ENCODE peak calls at places on chromosomes 6 and 20, in eight cellular contexts. R is cardiac muscle cell, M is fibroblast of mammary gland, Z is AG09309, A is PC-9, F is nephron progenitor cell, X is natural killer cell, I is BJ. O is an unnamed sample.

GRCh38 chr6:33212857-33213165 is 4.5 kb downstream of the RING1 start:
- DNase-seq in R (no peak), M (no peak), Z (no peak), A (no peak), F (no peak), X (no peak), I (no peak), O (no peak)

GRCh38 chr6:118500130-118501015 is 47.7 kb upstream of the PLN start:
- DNase-seq in R (no peak), M (no peak), Z (no peak), A (no peak), F (no peak), X (no peak), I (no peak), O (no peak)

GRCh38 chr6:168302534-168302933 is 17.0 kb downstream of the DACT2 start:
- DNase-seq in R (no peak), M (no peak), Z (no peak), A (no peak), F (no peak), X (no peak), I (no peak), O (no peak)

GRCh38 chr6:113819169-113819830 is 37.8 kb upstream of the MARCKS start:
- DNase-seq in R (no peak), M (no peak), Z (no peak), A (peak; percentile 7), F (no peak), X (no peak), I (no peak), O (no peak)

GRCh38 chr6:33410711-33411631 is at the start of gene PHF1:
- DNase-seq in R (peak; percentile 67), M (peak; percentile 77), Z (peak; percentile 51), A (no peak), F (peak; percentile 71), X (peak; percentile 88), I (no peak), O (no peak)

GRCh38 chr6:142009647-142010046 is 123.1 kb upstream of the GJE1 start:
- DNase-seq in R (peak; percentile 29), M (no peak), Z (peak; percentile 61), A (peak; percentile 42), F (no peak), X (no peak), I (peak; percentile 46), O (peak; percentile 26)

GRCh38 chr6:75788894-75789293 is 39.9 kb downstream of the MYO6 start:
- DNase-seq in R (no peak), M (no peak), Z (no peak), A (no peak), F (no peak), X (no peak), I (no peak), O (no peak)

GRCh38 chr6:44076366-44077200 is 50.7 kb downstream of the MRPL14 start:
- DNase-seq in R (peak; percentile 82), M (no peak), Z (no peak), A (no peak), F (peak; percentile 67), X (no peak), I (no peak), O (no peak)

GRCh38 chr20:46400828-46401477 is 5.5 kb downstream of the ELMO2 start:
- DNase-seq in R (no peak), M (peak; percentile 61), Z (peak; percentile 20), A (no peak), F (no peak), X (peak; percentile 26), I (peak; percentile 50), O (peak; percentile 77)

GRCh38 chr20:6235510-6235909 is 112.7 kb upstream of the FERMT1 start:
- DNase-seq in R (no peak), M (no peak), Z (no peak), A (no peak), F (no peak), X (no peak), I (no peak), O (no peak)

GRCh38 chr6:142631517-142632385 is 313.2 kb downstream of the HIVEP2 start:
- DNase-seq in R (no peak), M (no peak), Z (no peak), A (no peak), F (no peak), X (no peak), I (no peak), O (peak; percentile 1)

GRCh38 chr6:82589509-82590206 is 226.0 kb downstream of the TPBG start:
- DNase-seq in R (no peak), M (peak; percentile 98), Z (peak; percentile 73), A (peak; percentile 6), F (no peak), X (no peak), I (peak; percentile 59), O (peak; percentile 91)

DNA sequence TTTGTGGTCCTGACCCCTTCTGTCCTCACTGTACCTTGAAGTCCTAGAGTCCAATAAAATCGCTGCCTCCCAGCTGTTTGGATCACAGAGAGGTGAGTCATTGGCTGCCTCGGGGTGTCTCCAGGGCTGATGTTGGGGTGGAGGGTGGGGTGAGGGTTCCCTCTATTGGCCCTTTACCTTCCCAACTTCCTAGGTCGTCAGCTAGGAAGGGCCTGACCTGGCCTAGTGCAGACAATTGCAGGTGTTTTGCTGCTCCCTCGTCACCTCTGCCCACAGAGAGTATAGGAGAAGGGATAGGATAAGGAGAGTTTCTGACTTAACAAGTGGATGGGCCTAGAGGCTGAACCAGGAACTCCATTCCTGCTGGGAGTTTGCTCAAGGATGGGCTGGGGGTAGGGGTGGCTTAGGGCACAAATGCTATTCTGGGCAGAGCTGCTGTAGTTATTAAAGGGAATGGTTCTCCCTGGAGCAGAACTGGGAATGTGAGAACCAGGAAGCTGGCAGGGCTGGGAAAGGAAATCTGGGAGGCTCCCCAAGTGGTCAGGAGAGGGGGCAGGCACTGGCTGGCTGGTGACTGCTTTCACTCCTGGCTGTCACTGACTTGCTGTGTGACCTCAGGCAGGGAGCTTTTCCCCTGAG is 1.4 kb downstream of the TP53INP2 start:
- DNase-seq in R (peak; percentile 27), M (peak; percentile 45), Z (no peak), A (peak; percentile 75), F (no peak), X (no peak), I (no peak), O (peak; percentile 65)
- TF ChIP-seq CTCF in R (no peak), M (no peak), Z (peak; percentile 7), A (peak; percentile 44), F (no peak), X (no peak), I (peak; percentile 16), O (peak; percentile 64)

DNA sequence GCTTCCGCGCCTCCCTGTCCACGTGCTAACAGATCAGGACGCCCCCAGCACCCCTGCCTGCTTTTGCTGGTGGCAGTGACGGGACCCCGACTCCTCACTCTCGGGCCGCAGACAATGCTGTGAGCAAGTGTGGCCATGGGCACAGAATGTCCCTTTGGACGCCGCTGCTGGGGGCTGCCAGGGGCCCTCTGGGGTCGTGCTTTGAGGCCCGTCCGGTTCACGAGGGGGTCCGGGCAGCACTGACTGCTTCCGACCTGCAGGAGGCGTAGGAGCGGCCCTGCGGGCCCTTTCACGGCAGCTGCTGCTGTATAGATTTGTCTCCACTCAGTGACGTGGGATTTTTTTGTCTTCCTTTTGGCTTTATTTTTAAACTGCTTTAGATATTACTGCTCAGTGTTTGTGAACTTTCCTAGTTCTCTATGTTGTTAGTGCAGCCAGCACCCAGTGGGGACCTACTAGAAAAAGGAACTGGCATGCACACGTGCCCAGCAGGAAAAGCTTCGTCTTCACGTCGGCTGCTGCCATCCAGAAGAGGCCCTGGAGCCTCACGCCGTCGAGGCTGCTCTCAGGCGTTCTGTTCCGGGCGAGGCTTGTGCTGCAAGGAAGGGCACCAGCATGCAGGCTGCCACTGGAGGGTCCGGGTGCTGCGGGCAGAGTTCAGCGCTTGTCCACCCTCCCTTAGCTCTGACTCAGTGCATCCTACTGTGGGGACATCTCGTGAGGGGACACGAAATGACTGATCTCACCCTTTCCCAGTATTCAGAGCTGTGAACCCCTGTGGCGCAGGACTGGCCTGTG is 21.7 kb downstream of the UCKL1 start:
- DNase-seq in R (peak; percentile 49), M (no peak), Z (no peak), A (no peak), F (peak; percentile 50), X (no peak), I (no peak), O (no peak)
- TF ChIP-seq CTCF in R (peak; percentile 31), M (peak; percentile 26), Z (peak; percentile 25), A (peak; percentile 38), F (peak; percentile 63), X (no peak), I (peak; percentile 34), O (peak; percentile 57)

GRCh38 chr6:161228096-161228495 is 45.8 kb downstream of the AGPAT4 start:
- DNase-seq in R (no peak), M (peak; percentile 85), Z (no peak), A (no peak), F (no peak), X (no peak), I (no peak), O (no peak)

GRCh38 chr6:161226005-161226964 is 47.6 kb downstream of the AGPAT4 start:
- DNase-seq in R (peak; percentile 32), M (no peak), Z (no peak), A (no peak), F (no peak), X (peak; percentile 58), I (no peak), O (no peak)

GRCh38 chr6:161227004-161227950 is 46.6 kb downstream of the AGPAT4 start:
- DNase-seq in R (no peak), M (peak; percentile 51), Z (no peak), A (no peak), F (no peak), X (no peak), I (no peak), O (no peak)

GRCh38 chr6:161230339-161230738 is 43.5 kb downstream of the AGPAT4 start:
- DNase-seq in R (no peak), M (no peak), Z (no peak), A (no peak), F (no peak), X (no peak), I (no peak), O (no peak)

GRCh38 chr6:161228911-161229591 is 44.8 kb downstream of the AGPAT4 start:
- DNase-seq in R (no peak), M (peak; percentile 97), Z (peak; percentile 87), A (no peak), F (no peak), X (no peak), I (peak; percentile 74), O (peak; percentile 93)
- TF ChIP-seq CTCF in R (no peak), M (peak; percentile 23), Z (no peak), A (no peak), F (no peak), X (no peak), I (peak; percentile 10), O (peak; percentile 7)

GRCh38 chr20:48750376-48750775 is 77.4 kb downstream of the PREX1 start:
- DNase-seq in R (no peak), M (no peak), Z (no peak), A (no peak), F (no peak), X (no peak), I (no peak), O (no peak)

GRCh38 chr20:48749437-48749836 is 78.4 kb downstream of the PREX1 start:
- DNase-seq in R (no peak), M (no peak), Z (no peak), A (no peak), F (no peak), X (no peak), I (no peak), O (no peak)

GRCh38 chr20:48752963-48753362 is 74.8 kb downstream of the PREX1 start:
- DNase-seq in R (no peak), M (no peak), Z (no peak), A (no peak), F (no peak), X (no peak), I (no peak), O (no peak)

GRCh38 chr20:48751871-48752270 is 75.9 kb downstream of the PREX1 start:
- DNase-seq in R (no peak), M (no peak), Z (no peak), A (no peak), F (no peak), X (no peak), I (no peak), O (no peak)

GRCh38 chr20:48750941-48751620 is 76.7 kb downstream of the PREX1 start:
- DNase-seq in R (no peak), M (no peak), Z (no peak), A (no peak), F (peak; percentile 29), X (peak; percentile 57), I (no peak), O (no peak)
- TF ChIP-seq CTCF in R (no peak), M (no peak), Z (no peak), A (no peak), F (no peak), X (no peak), I (no peak), O (no peak)